ENCODE peak calls at places on chromosomes 5 and 9, in nine cellular contexts. L is heart left ventricle, F is thoracic aorta, Q is choroid plexus epithelial cell, O is H1, H is fibroblast of pulmonary artery, E is IMR-90, R is kidney, W is esophagus muscularis mucosa. N is an unnamed sample.

GRCh38 chr9:545480-545879 is 296.0 kb upstream of the DMRT1 start:
- DNase-seq in F (peak; percentile 68), E (no peak), W (no peak), O (no peak), R (no peak), Q (no peak), H (peak; percentile 61), L (no peak), N (no peak)

GRCh38 chr5:50325237-50325832 is 115.8 kb downstream of the EMB start:
- DNase-seq in L (no peak), O (no peak), R (no peak), W (no peak), F (no peak), Q (peak; percentile 53), E (peak; percentile 28), H (peak; percentile 48), N (no peak)

GRCh38 chr9:4012446-4012845 is 287.4 kb downstream of the GLIS3 start:
- DNase-seq in O (no peak), E (no peak), W (no peak), R (no peak), L (no peak), F (no peak), H (no peak), Q (peak; percentile 29), N (no peak)

GRCh38 chr5:119049824-119050449 is 20.9 kb upstream of the DMXL1 start:
- DNase-seq in L (no peak), H (peak; percentile 83), R (no peak), F (no peak), O (no peak), Q (peak; percentile 85), W (no peak), E (peak; percentile 80), N (peak; percentile 58)

GRCh38 chr5:116546743-116547124 is 27.9 kb downstream of the SEMA6A start:
- DNase-seq in R (no peak), E (no peak), Q (no peak), F (no peak), H (no peak), O (no peak), L (no peak), W (no peak), N (no peak)

GRCh38 chr9:14179449-14179848 is 134.5 kb downstream of the NFIB start:
- DNase-seq in E (no peak), Q (no peak), L (no peak), R (no peak), W (no peak), H (no peak), O (no peak), F (no peak), N (no peak)

GRCh38 chr5:10828241-10828640 is 67.2 kb upstream of the DAP start:
- DNase-seq in H (no peak), R (no peak), E (peak; percentile 58), F (no peak), W (no peak), Q (peak; percentile 70), L (no peak), O (no peak), N (peak; percentile 35)

GRCh38 chr9:129384887-129385614 is 207.0 kb upstream of the IER5L start:
- DNase-seq in R (peak; percentile 57), F (no peak), H (no peak), Q (no peak), O (no peak), E (no peak), L (peak; percentile 35), W (no peak), N (no peak)

GRCh38 chr9:114450833-114451706 is 54.2 kb downstream of the WHRN start:
- DNase-seq in Q (no peak), E (no peak), L (no peak), H (no peak), O (no peak), W (no peak), R (no peak), F (no peak), N (no peak)

GRCh38 chr9:89483592-89484474 is 14.1 kb downstream of the SEMA4D start:
- DNase-seq in O (no peak), E (no peak), L (no peak), F (no peak), R (no peak), Q (no peak), H (no peak), W (no peak), N (no peak)

GRCh38 chr5:22709743-22710142 is 143.4 kb downstream of the CDH12 start:
- DNase-seq in F (no peak), R (no peak), W (no peak), L (no peak), Q (no peak), O (no peak), H (no peak), E (no peak), N (no peak)

GRCh38 chr5:179927834-179928233 is 20.1 kb upstream of the TBC1D9B start:
- DNase-seq in E (no peak), R (no peak), Q (no peak), F (no peak), O (no peak), W (peak; percentile 45), L (no peak), H (no peak), N (no peak)

GRCh38 chr9:2767800-2768199 is 50.5 kb downstream of the KCNV2 start:
- DNase-seq in L (no peak), Q (no peak), W (no peak), H (no peak), E (peak; percentile 40), O (no peak), R (no peak), F (no peak), N (no peak)

GRCh38 chr9:131635285-131635684 is 90.0 kb downstream of the PRRT1B start:
- DNase-seq in R (peak; percentile 90), F (peak; percentile 75), L (peak; percentile 79), E (peak; percentile 99), O (peak; percentile 39), Q (peak; percentile 97), H (peak; percentile 98), W (peak; percentile 94), N (peak; percentile 85)

GRCh38 chr5:80193421-80193820 is 62.4 kb downstream of the SERINC5 start:
- DNase-seq in R (no peak), W (no peak), O (no peak), H (no peak), F (no peak), E (no peak), Q (peak; percentile 19), L (no peak), N (no peak)

GRCh38 chr5:124074500-124074899 is 562.5 kb downstream of the CSNK1G3 start:
- DNase-seq in F (no peak), Q (no peak), H (no peak), R (no peak), O (no peak), L (no peak), E (no peak), W (no peak), N (no peak)

GRCh38 chr9:116456490-116457088 is 230.5 kb upstream of the TRIM32 start:
- DNase-seq in Q (no peak), O (no peak), H (no peak), E (no peak), R (no peak), W (no peak), L (no peak), F (no peak), N (no peak)

DNA sequence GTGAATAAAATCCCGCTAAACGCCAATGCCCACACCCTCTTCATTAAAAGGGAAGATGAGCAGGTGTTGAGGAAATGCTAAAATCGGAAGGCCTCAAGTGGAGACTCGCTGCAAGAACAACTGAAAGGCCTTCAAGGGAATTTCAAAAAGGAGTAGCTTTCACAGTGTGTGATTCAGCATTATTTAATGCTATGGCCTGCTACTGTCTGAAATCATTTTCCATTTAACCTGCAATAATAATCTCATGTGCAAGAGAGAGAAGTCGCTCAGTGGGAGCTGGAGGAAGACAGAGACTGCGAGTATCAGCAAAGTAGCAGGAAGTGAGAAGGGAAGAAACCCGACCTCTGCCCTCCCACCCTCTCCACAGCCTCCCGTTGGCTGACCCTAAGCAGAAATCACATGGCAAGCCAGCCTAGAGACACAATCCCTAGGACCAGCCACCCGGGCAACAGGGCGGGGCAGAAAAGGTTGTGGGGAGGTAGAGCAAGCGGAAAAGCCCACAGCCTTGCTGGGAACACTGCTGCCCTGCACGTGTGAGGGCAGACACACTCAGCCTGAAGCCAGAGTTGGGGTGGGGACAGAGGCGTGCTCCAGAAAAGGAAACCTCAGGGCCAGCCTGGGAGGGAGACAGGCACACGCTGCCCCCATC is 39.9 kb upstream of the CTSL start:
- DNase-seq in W (peak; percentile 92), F (no peak), R (no peak), E (peak; percentile 27), O (no peak), L (no peak), Q (peak; percentile 57), H (no peak), N (no peak)
- TF ChIP-seq CTCF in W (no peak), F (no peak), R (no peak), E (no peak), O (no peak), L (no peak), Q (peak; percentile 31), H (no peak), N (peak; percentile 9)

DNA sequence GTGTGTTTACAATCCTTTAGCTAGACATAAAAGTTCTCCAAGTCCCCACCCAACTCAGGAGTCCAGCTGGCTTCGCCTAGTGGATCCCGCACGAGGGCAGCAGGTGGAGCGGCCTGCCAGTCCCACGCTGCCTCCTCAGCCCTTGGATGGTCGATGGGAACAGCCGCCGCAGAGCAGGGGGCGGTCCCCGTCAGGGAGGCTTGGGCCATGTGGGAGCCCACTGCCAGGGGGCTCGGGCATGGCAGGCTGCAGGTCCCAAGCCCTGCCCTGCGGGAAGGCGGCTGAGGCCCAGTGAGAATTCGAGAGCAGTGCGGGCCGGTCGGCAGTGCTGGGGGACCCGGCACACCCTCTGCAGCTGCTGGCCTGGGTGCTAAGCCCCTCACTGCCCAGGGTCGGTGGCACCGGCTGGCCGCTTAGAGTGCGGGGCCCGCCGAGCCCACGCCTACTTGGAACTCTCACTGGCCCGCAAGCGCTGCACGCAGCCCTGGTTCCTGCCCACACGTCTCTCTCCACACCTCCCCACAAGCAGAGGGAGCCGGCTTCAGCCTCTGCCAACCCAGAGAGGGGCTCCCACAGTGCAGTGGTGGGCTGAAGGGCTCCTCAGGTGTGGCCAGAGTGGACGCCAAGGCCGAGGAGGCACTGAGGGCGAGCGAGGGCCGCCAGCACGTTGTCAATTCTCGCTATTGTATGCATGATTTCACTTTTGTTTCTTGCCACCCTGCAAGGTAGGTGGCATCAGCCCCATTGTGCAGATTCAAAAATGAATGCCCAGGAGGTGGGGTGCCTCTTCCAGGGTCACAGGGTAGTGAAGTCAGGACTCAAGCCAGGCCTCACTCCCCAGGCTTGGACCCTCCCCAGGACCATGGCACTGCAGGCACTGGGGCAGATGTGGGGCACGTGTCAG is 48.5 kb downstream of the COL15A1 start:
- DNase-seq in L (no peak), O (no peak), W (no peak), Q (no peak), E (no peak), R (no peak), F (no peak), H (no peak), N (no peak)
- H3K4me3 ChIP-seq in L (no peak overlapping the region), O (no peak overlapping the region), W (no peak overlapping the region), Q (no peak overlapping the region), E (no peak overlapping the region), R (no peak overlapping the region), F (no peak overlapping the region), H (no peak overlapping the region), N (no peak overlapping the region)

GRCh38 chr9:111300140-111300735 is 29.8 kb downstream of the OR2K2 start:
- DNase-seq in H (no peak), Q (no peak), L (no peak), F (no peak), E (no peak), W (no peak), R (no peak), O (no peak), N (no peak)
- TF ChIP-seq CTCF in H (no peak), Q (no peak), L (no peak), F (no peak), E (no peak), W (no peak), R (no peak), O (no peak), N (no peak)

GRCh38 chr9:121220996-121221671 is 19.5 kb upstream of the RAB14 start:
- DNase-seq in R (no peak), Q (no peak), O (peak; percentile 57), F (no peak), W (no peak), H (no peak), L (no peak), E (no peak), N (no peak)
- H3K4me3 ChIP-seq in R (no peak overlapping the region), Q (no peak overlapping the region), O (peak overlapping the region; percentile 2), F (no peak overlapping the region), W (no peak overlapping the region), H (no peak overlapping the region), L (no peak overlapping the region), E (no peak overlapping the region), N (no peak overlapping the region)

N was measured in epithelial cell of proximal tubule.